ENCODE peak calls at places on chromosomes 12 and 14, in five cellular contexts. U is DND-41, R is PC-3, V is fibroblast of lung, D is GM23338. E is an unnamed sample.
A peak's percentile ranks its signal among the peaks of the same experiment; 100 is the strongest.

GRCh38 chr12:19194963-19195362 is 65.4 kb downstream of the PLEKHA5 start:
- DNase-seq in U (no peak), R (no peak), V (no peak), D (no peak), E (no peak)

GRCh38 chr12:113174461-113175384 is 10.6 kb downstream of the DDX54 start:
- DNase-seq in U (peak; percentile 75), R (peak; percentile 89), V (peak; percentile 65), D (peak; percentile 78), E (peak; percentile 84)

GRCh38 chr12:32804301-32804700 is 48.6 kb upstream of the YARS2 start:
- DNase-seq in U (no peak), R (no peak), V (no peak), D (no peak), E (no peak)

GRCh38 chr12:65594373-65594772 is 229.9 kb upstream of the HMGA2 start:
- DNase-seq in U (no peak), R (no peak), V (no peak), D (peak; percentile 51), E (no peak)

GRCh38 chr12:122021822-122022392 is at the start of gene BCL7A:
- DNase-seq in U (peak; percentile 81), R (peak; percentile 76), V (peak; percentile 82), D (peak; percentile 62), E (peak; percentile 83)

GRCh38 chr12:107088912-107089311 is 4.4 kb downstream of the CRY1 start:
- DNase-seq in U (no peak), R (no peak), V (no peak), D (no peak), E (no peak)

GRCh38 chr12:21552983-21553673 is 27.0 kb downstream of the SPX start:
- DNase-seq in U (no peak), R (no peak), V (no peak), D (no peak), E (no peak)

GRCh38 chr12:27055966-27056365 is 26.4 kb downstream of the C12orf71 start:
- DNase-seq in U (no peak), R (no peak), V (no peak), D (no peak), E (no peak)

GRCh38 chr14:92747701-92748258 is 647 bp downstream of the LGMN start:
- DNase-seq in U (no peak), R (peak; percentile 35), V (no peak), D (peak; percentile 35), E (peak; percentile 15)

GRCh38 chr12:59664495-59664894 is 68.7 kb downstream of the SLC16A7 start:
- DNase-seq in U (no peak), R (no peak), V (no peak), D (no peak), E (no peak)

GRCh38 chr14:65054471-65055085 is 47.7 kb downstream of the MAX start:
- DNase-seq in U (no peak), R (no peak), V (no peak), D (peak; percentile 34), E (no peak)

GRCh38 chr14:73591690-73592448 is at the start of gene ACOT4:
- DNase-seq in U (no peak), R (peak; percentile 65), V (peak; percentile 15), D (peak; percentile 73), E (no peak)

GRCh38 chr12:57771271-57771872 is 533 bp downstream of the METTL1 start:
- DNase-seq in U (peak; percentile 94), R (peak; percentile 90), V (peak; percentile 92), D (peak; percentile 99), E (peak; percentile 92)

GRCh38 chr12:131756441-131756840 is 45.6 kb downstream of the SFSWAP start:
- DNase-seq in U (no peak), R (no peak), V (no peak), D (no peak), E (no peak)

GRCh38 chr12:64674367-64674922 is 64.2 kb downstream of the RASSF3 start:
- DNase-seq in U (peak; percentile 33), R (no peak), V (no peak), D (no peak), E (peak; percentile 16)

GRCh38 chr12:15527201-15527782 is 205.0 kb downstream of the PTPRO start:
- DNase-seq in U (no peak), R (peak; percentile 53), V (peak; percentile 30), D (peak; percentile 66), E (peak; percentile 23)

GRCh38 chr12:120417917-120418316 is 20.0 kb upstream of the COX6A1 start:
- DNase-seq in U (no peak), R (no peak), V (no peak), D (no peak), E (no peak)

GRCh38 chr14:24659916-24660570 is 26.1 kb upstream of the GZMB start:
- DNase-seq in U (no peak), R (no peak), V (no peak), D (no peak), E (no peak)

GRCh38 chr12:70154087-70154486 is 89.1 kb upstream of the CNOT2 start:
- DNase-seq in U (no peak), R (no peak), V (no peak), D (no peak), E (no peak)

GRCh38 chr12:51183816-51184215 is 10.9 kb upstream of the TFCP2 start:
- DNase-seq in U (no peak), R (peak; percentile 1), V (peak; percentile 22), D (peak; percentile 20), E (no peak)

GRCh38 chr12:116878567-116879508 is 2.4 kb downstream of the HRK start:
- DNase-seq in U (no peak), R (peak; percentile 50), V (peak; percentile 19), D (peak; percentile 62), E (no peak)

GRCh38 chr12:109393437-109394345 is 46.0 kb downstream of the MYO1H start:
- DNase-seq in U (peak; percentile 42), R (peak; percentile 85), V (peak; percentile 65), D (peak; percentile 77), E (peak; percentile 73)

GRCh38 chr12:4985820-4986219 is 57.9 kb upstream of the KCNA5 start:
- DNase-seq in U (no peak), R (no peak), V (no peak), D (no peak), E (no peak)

GRCh38 chr14:68598621-68599447 is 194.0 kb downstream of the ZFP36L1 start:
- DNase-seq in U (no peak), R (peak; percentile 97), V (peak; percentile 98), D (no peak), E (no peak)

GRCh38 chr12:94157891-94158495 is 9.6 kb downstream of the PLXNC1 start:
- DNase-seq in U (no peak), R (no peak), V (no peak), D (no peak), E (peak; percentile 53)

DNA sequence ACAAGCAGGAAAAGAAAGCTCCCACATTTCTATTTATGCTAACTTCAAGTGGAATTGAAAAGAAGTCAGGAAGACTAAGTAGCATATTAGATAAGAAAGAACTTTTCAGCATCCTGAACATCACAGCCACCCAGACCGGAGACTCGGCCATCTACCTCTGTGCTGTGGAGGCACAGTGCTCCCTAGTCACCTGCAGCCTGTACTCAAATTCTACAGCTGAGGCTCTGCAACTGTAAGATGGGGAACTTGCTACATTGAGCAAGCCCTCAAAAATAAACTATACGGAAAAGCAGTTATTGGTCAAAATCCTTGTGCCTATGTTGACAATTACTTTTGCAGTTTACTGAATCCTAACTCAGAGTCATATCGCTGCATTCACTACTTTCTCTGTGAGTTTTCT is 361.9 kb downstream of the DAD1 start:
- DNase-seq in U (no peak), R (no peak), V (no peak), D (no peak), E (no peak)
- H3K4me1 ChIP-seq in U (peaks cover 20% of the 10 kb centered on the region), R (peaks cover 16% of the 10 kb centered on the region), V (no peaks in the 10 kb centered on the region), D (peaks cover 10% of the 10 kb centered on the region), E (peaks cover 20% of the 10 kb centered on the region)

DNA sequence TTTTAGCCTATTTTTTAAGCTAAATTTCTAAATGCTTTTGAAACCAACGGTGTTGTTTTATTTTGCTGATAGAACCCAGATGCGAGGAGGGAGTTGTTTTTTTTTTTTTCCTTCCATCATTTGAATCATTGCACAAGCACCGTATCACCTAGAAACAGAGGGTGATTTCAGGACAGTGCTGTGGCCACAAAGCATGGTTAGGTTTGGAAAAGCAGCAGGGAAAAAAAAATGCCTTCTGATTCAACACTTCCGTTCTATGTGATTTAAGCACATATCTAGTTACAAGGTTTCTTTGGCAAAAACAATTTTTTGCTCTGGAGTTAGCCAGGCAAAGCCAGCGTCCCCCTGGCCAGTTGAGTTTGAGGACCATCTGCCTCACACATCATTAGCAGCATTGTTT is 17.3 kb upstream of the WNT5B start:
- DNase-seq in U (no peak), R (no peak), V (peak; percentile 90), D (no peak), E (no peak)
- H3K4me2 ChIP-seq in U (no peak overlapping the region), R (no peak overlapping the region), V (peak overlapping the region; percentile 64), D (no peak overlapping the region), E (no peak overlapping the region)

GRCh38 chr14:93973607-93974006 is 2.8 kb downstream of the ASB2 start:
- DNase-seq in U (no peak), R (no peak), V (no peak), D (no peak), E (no peak)

GRCh38 chr14:93970967-93971634 is 5.3 kb downstream of the ASB2 start:
- DNase-seq in U (no peak), R (no peak), V (no peak), D (no peak), E (peak; percentile 61)

GRCh38 chr14:93974299-93974698 is 2.1 kb downstream of the ASB2 start:
- DNase-seq in U (no peak), R (no peak), V (no peak), D (no peak), E (no peak)

GRCh38 chr14:93971635-93972027 is 4.7 kb downstream of the ASB2 start:
- DNase-seq in U (no peak), R (no peak), V (no peak), D (no peak), E (peak; percentile 36)

GRCh38 chr14:93972618-93973205 is 3.7 kb downstream of the ASB2 start:
- DNase-seq in U (no peak), R (no peak), V (no peak), D (no peak), E (no peak)
- H4K20me1 ChIP-seq in U (peaks cover 5% of the 10 kb centered on the region), R (no peaks in the 10 kb centered on the region), V (no peaks in the 10 kb centered on the region), D (no peaks in the 10 kb centered on the region), E (no peaks in the 10 kb centered on the region)

DNA sequence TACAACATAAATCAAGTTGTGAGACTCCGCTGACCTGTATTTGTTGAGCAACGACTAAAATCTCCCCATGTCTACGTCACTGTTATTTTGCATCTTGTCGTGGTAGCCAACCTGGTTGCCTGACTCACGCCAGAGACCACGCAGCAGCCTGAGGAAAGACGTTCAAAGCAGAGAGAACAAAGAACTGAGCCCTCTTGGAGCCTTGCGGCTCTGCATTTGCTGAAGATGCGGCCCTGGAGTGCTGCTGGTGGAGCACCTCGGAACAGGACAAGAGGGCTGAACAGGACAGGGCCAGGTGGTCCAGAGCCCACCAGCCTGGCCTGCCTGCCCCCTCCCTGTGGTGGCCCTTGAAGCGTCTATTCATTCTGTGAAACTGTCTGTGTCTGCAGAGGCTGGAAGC is 21.4 kb upstream of the DIO3 start:
- DNase-seq in U (no peak), R (no peak), V (no peak), D (no peak), E (no peak)
- H3K4me1 ChIP-seq in U (peaks cover 6% of the 10 kb centered on the region), R (no peaks in the 10 kb centered on the region), V (no peaks in the 10 kb centered on the region), D (no peaks in the 10 kb centered on the region), E (peaks cover 13% of the 10 kb centered on the region)

DNA sequence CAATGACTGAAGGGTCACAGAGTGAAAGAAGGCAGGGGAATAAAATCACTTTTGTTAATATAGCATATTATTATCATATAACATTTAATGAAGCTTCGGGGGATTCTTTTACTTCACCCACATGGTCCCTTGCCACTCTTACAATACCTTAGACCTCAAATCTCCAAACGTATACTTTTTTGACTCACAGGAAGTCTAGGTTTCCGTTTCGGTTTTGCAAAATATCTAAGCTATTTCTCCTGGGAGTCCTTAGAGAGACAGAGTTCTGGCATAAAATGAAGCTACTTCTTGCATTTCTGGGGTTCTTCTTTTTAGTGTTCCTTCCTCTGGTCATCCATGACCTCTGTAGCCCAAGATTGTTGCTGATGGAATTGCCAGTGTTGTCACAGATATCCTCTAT is 590.5 kb upstream of the ATP2B1 start:
- DNase-seq in U (peak; percentile 6), R (no peak), V (no peak), D (no peak), E (no peak)
- H3K4me2 ChIP-seq in U (peak overlapping the region; percentile 66), R (no peak overlapping the region), V (peak overlapping the region; percentile 17), D (no peak overlapping the region), E (no peak overlapping the region)

E was measured in OCI-LY7.